ENCODE peak calls at places on chromosomes 2 and 18, in seven cellular contexts. I, R, C, Z, P, L and S are unnamed samples.
A peak's percentile ranks its signal among the peaks of the same experiment; 100 is the strongest.

GRCh38 chr2:229443141-229443540 is 172.1 kb upstream of the PID1 start:
- DNase-seq in I (no peak), R (no peak), C (no peak), Z (no peak), P (no peak), L (no peak), S (no peak)

GRCh38 chr2:223114170-223114569 is 62.2 kb downstream of the KCNE4 start:
- DNase-seq in I (no peak), R (no peak), C (no peak), Z (peak; percentile 12), P (no peak), L (no peak), S (no peak)

GRCh38 chr2:189161894-189162293 is 17.7 kb downstream of the COL5A2 start:
- DNase-seq in I (no peak), R (no peak), C (no peak), Z (no peak), P (no peak), L (peak; percentile 46), S (no peak)

GRCh38 chr18:12309683-12310198 is 1.7 kb downstream of the TUBB6 start:
- DNase-seq in I (no peak), R (no peak), C (no peak), Z (no peak), P (no peak), L (no peak), S (no peak)

GRCh38 chr2:16139663-16140610 is 199.6 kb downstream of the MYCN start:
- DNase-seq in I (no peak), R (no peak), C (no peak), Z (no peak), P (no peak), L (no peak), S (no peak)

GRCh38 chr2:97669448-97669847 is at the start of gene C2orf92:
- DNase-seq in I (no peak), R (no peak), C (no peak), Z (no peak), P (no peak), L (no peak), S (no peak)

GRCh38 chr2:215841175-215841816 is 172.1 kb downstream of the MREG start:
- DNase-seq in I (no peak), R (no peak), C (no peak), Z (peak; percentile 82), P (no peak), L (no peak), S (no peak)

GRCh38 chr2:241739651-241740050 is 5.2 kb downstream of the D2HGDH start:
- DNase-seq in I (no peak), R (no peak), C (no peak), Z (peak; percentile 40), P (no peak), L (no peak), S (no peak)

GRCh38 chr2:79040967-79041582 is 15.6 kb downstream of the REG3G start:
- DNase-seq in I (no peak), R (no peak), C (no peak), Z (no peak), P (no peak), L (peak; percentile 62), S (no peak)

GRCh38 chr18:13389491-13390131 is 171.1 kb downstream of the LDLRAD4 start:
- DNase-seq in I (no peak), R (no peak), C (no peak), Z (no peak), P (no peak), L (no peak), S (no peak)

GRCh38 chr2:227870710-227871374 is 589 bp upstream of the DAW1 start:
- DNase-seq in I (no peak), R (no peak), C (no peak), Z (no peak), P (no peak), L (peak; percentile 37), S (no peak)

GRCh38 chr2:29104589-29105164 is 10.5 kb upstream of the CLIP4 start:
- DNase-seq in I (no peak), R (no peak), C (no peak), Z (no peak), P (no peak), L (no peak), S (no peak)

GRCh38 chr2:181552808-181553207 is 95.6 kb downstream of the ITGA4 start:
- DNase-seq in I (no peak), R (no peak), C (no peak), Z (peak; percentile 38), P (no peak), L (no peak), S (no peak)

GRCh38 chr2:5123597-5124196 is 568.5 kb upstream of the SOX11 start:
- DNase-seq in I (no peak), R (no peak), C (no peak), Z (no peak), P (no peak), L (no peak), S (no peak)

GRCh38 chr2:43469713-43470112 is 126.1 kb downstream of the THADA start:
- DNase-seq in I (no peak), R (no peak), C (no peak), Z (no peak), P (no peak), L (no peak), S (no peak)

GRCh38 chr2:210528716-210529115 is 27.7 kb upstream of the CPS1 start:
- DNase-seq in I (no peak), R (no peak), C (no peak), Z (no peak), P (no peak), L (no peak), S (no peak)

GRCh38 chr18:33184918-33185317 is 255.6 kb downstream of the CCDC178 start:
- DNase-seq in I (no peak), R (no peak), C (no peak), Z (no peak), P (no peak), L (peak; percentile 66), S (no peak)

GRCh38 chr2:71880846-71881610 is 266.6 kb downstream of the CYP26B1 start:
- DNase-seq in I (no peak), R (no peak), C (no peak), Z (peak; percentile 80), P (no peak), L (no peak), S (no peak)

GRCh38 chr18:22657619-22658018 is 239.9 kb upstream of the CTAGE1 start:
- DNase-seq in I (no peak), R (no peak), C (no peak), Z (no peak), P (no peak), L (no peak), S (no peak)

GRCh38 chr2:62196278-62196901 is 475 bp downstream of the B3GNT2 start:
- DNase-seq in I (peak; percentile 85), R (peak; percentile 40), C (peak; percentile 83), Z (no peak), P (no peak), L (peak; percentile 66), S (peak; percentile 59)

GRCh38 chr2:209579236-209579749 is 155.4 kb downstream of the MAP2 start:
- DNase-seq in I (no peak), R (no peak), C (no peak), Z (peak; percentile 15), P (no peak), L (peak; percentile 46), S (no peak)

GRCh38 chr18:683531-683930 is 26.1 kb downstream of the TYMS start:
- DNase-seq in I (no peak), R (no peak), C (no peak), Z (no peak), P (no peak), L (no peak), S (no peak)

GRCh38 chr2:96131818-96132745 is 6.2 kb downstream of the ASTL start:
- DNase-seq in I (no peak), R (no peak), C (no peak), Z (no peak), P (no peak), L (no peak), S (no peak)

GRCh38 chr2:240564571-240565266 is 3.6 kb upstream of the RNPEPL1 start:
- DNase-seq in I (no peak), R (no peak), C (no peak), Z (no peak), P (no peak), L (no peak), S (no peak)

GRCh38 chr18:32770181-32770650 is 2.6 kb downstream of the KLHL14 start:
- DNase-seq in I (no peak), R (no peak), C (no peak), Z (no peak), P (no peak), L (no peak), S (peak; percentile 28)

DNA sequence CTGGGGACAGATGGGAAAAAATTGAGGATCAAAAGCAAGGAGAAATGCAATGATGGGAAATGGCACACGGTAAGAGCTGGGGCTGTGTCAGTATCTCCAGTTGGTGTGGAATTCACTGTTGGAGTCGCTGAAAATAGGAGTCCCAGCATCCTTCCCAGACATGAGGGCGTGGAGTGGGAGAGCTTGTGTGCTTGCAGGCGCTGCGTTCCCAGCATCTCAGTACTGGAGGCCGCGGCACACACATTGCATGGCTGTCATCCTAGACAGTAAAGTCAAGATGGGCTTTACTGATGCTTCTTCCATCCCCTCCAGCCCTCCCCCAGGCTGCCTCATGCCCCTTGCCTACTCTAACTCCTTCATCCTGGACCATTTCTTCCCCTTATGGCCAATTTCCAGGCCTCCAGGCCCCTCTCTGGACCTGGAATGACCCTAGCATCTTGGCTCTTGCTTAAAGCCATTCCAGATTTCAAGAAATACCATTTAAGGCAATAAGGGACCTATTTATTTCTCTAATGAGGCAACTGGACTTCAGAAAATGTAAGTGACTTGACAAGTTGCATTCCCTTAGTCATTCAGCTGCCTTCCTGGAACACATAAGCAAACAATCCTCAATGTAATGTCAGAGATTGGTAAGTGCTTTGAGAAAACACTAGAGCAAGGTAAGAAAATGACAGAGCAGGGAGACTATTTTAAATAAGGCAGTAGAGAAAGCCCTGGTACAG is 70.5 kb upstream of the TTC39C start:
- DNase-seq in I (no peak), R (no peak), C (no peak), Z (peak; percentile 59), P (no peak), L (no peak), S (no peak)
- TF ChIP-seq CTCF in I (no peak), R (no peak), C (no peak), Z (no peak), P (no peak), L (no peak), S (no peak)

GRCh38 chr2:198957183-198957582 is 500.6 kb downstream of the SATB2 start:
- DNase-seq in I (no peak), R (no peak), C (no peak), Z (no peak), P (no peak), L (no peak), S (no peak)

GRCh38 chr2:198966269-198966668 is 491.5 kb downstream of the SATB2 start:
- DNase-seq in I (no peak), R (no peak), C (no peak), Z (no peak), P (no peak), L (no peak), S (no peak)

GRCh38 chr2:198961555-198961954 is 496.2 kb downstream of the SATB2 start:
- DNase-seq in I (no peak), R (no peak), C (no peak), Z (peak; percentile 0), P (no peak), L (peak; percentile 40), S (no peak)
- TF ChIP-seq CTCF in I (no peak), R (no peak), C (no peak), Z (no peak), P (no peak), L (no peak), S (no peak)

GRCh38 chr18:55577812-55578539 is 10.0 kb downstream of the TCF4 start:
- DNase-seq in I (no peak), R (no peak), C (no peak), Z (no peak), P (no peak), L (peak; percentile 27), S (no peak)
- TF ChIP-seq CTCF in I (peak; percentile 36), R (no peak), C (no peak), Z (no peak), P (no peak), L (peak; percentile 52), S (no peak)

GRCh38 chr2:127174176-127174575 is 45.9 kb downstream of the CYP27C1 start:
- DNase-seq in I (no peak), R (no peak), C (no peak), Z (peak; percentile 26), P (no peak), L (peak; percentile 41), S (peak; percentile 38)
- TF ChIP-seq CTCF in I (peak; percentile 52), R (no peak), C (peak; percentile 13), Z (peak; percentile 23), P (peak; percentile 68), L (peak; percentile 72), S (peak; percentile 15)